ENCODE peak calls at places on chromosomes 5 and 9, in four cellular contexts. T, E, G and Q are unnamed samples.

GRCh38 chr9:70600479-70600878 is 186.0 kb upstream of the KLF9 start:
- DNase-seq in E (no peak), G (no peak), T (peak; percentile 52), Q (no peak)

GRCh38 chr5:95817430-95817829 is 5.1 kb downstream of the GLRX start:
- DNase-seq in G (no peak), E (peak; percentile 81), T (no peak), Q (no peak)

GRCh38 chr5:157823655-157824054 is 35.3 kb downstream of the CLINT1 start:
- DNase-seq in G (no peak), E (no peak), T (no peak), Q (no peak)

GRCh38 chr5:173452098-173452497 is 123.9 kb upstream of the STC2 start:
- DNase-seq in E (no peak), G (no peak), T (peak; percentile 85), Q (no peak)

GRCh38 chr9:81683704-81684103 is 5.6 kb downstream of the TLE1 start:
- DNase-seq in E (no peak), G (no peak), T (no peak), Q (no peak)

GRCh38 chr9:123350590-123351310 is 5.2 kb upstream of the CRB2 start:
- DNase-seq in E (peak; percentile 48), G (no peak), T (no peak), Q (no peak)

GRCh38 chr5:137304227-137304874 is 194.8 kb downstream of the SPOCK1 start:
- DNase-seq in E (no peak), T (no peak), G (no peak), Q (no peak)

GRCh38 chr5:77180167-77181081 is 30.1 kb upstream of the PDE8B start:
- DNase-seq in G (no peak), E (no peak), T (no peak), Q (no peak)

GRCh38 chr5:10854526-10855277 is 93.7 kb upstream of the DAP start:
- DNase-seq in E (no peak), G (no peak), T (peak; percentile 7), Q (no peak)

GRCh38 chr9:96245399-96245798 is 56.6 kb downstream of the HSD17B3 start:
- DNase-seq in E (no peak), T (no peak), G (no peak), Q (no peak)

GRCh38 chr9:69549310-69550202 is 122.6 kb downstream of the APBA1 start:
- DNase-seq in E (peak; percentile 59), G (peak; percentile 19), T (peak; percentile 42), Q (no peak)

GRCh38 chr5:157322581-157322980 is 56.7 kb downstream of the CYFIP2 start:
- DNase-seq in T (no peak), G (no peak), E (no peak), Q (no peak)

GRCh38 chr5:27494845-27495244 is 456.5 kb upstream of the CDH9 start:
- DNase-seq in E (no peak), T (no peak), G (no peak), Q (no peak)

GRCh38 chr5:87361536-87362213 is 51.1 kb downstream of the CCNH start:
- DNase-seq in E (no peak), T (peak; percentile 55), G (no peak), Q (no peak)

GRCh38 chr5:116650544-116650943 is 75.9 kb upstream of the SEMA6A start:
- DNase-seq in E (no peak), G (no peak), T (no peak), Q (no peak)

GRCh38 chr9:136991993-136992818 is at the start of gene PAXX:
- DNase-seq in E (peak; percentile 85), T (peak; percentile 87), G (peak; percentile 99), Q (peak; percentile 89)

GRCh38 chr9:129225815-129226214 is 47.8 kb upstream of the IER5L start:
- DNase-seq in G (no peak), T (peak; percentile 51), E (no peak), Q (no peak)

GRCh38 chr9:109010676-109011655 is 2.3 kb downstream of the CTNNAL1 start:
- DNase-seq in T (peak; percentile 64), G (no peak), E (peak; percentile 56), Q (peak; percentile 43)

GRCh38 chr9:16625106-16625505 is 245.4 kb downstream of the BNC2 start:
- DNase-seq in T (no peak), E (no peak), G (no peak), Q (no peak)

GRCh38 chr9:133558191-133559126 is 24.0 kb downstream of the ADAMTSL2 start:
- DNase-seq in T (peak; percentile 43), E (peak; percentile 38), G (peak; percentile 75), Q (no peak)

GRCh38 chr5:19240150-19240549 is 747.9 kb downstream of the CDH18 start:
- DNase-seq in E (peak; percentile 51), G (no peak), T (no peak), Q (no peak)

GRCh38 chr5:72543365-72543764 is 36.2 kb upstream of the ZNF366 start:
- DNase-seq in T (peak; percentile 95), G (no peak), E (no peak), Q (no peak)

GRCh38 chr9:133972041-133972970 is 19.8 kb downstream of the VAV2 start:
- DNase-seq in E (no peak), T (no peak), G (no peak), Q (no peak)

GRCh38 chr9:98994226-98995058 is 50.7 kb downstream of the COL15A1 start:
- DNase-seq in G (no peak), T (no peak), E (no peak), Q (no peak)

GRCh38 chr9:136206602-136207333 is 1.8 kb upstream of the LHX3 start:
- DNase-seq in E (no peak), T (no peak), G (no peak), Q (no peak)

GRCh38 chr9:13750061-13750460 is 470.6 kb upstream of the MPDZ start:
- DNase-seq in E (peak; percentile 95), T (no peak), G (no peak), Q (no peak)

GRCh38 chr9:14061921-14062320 is 252.0 kb downstream of the NFIB start:
- DNase-seq in G (no peak), T (no peak), E (no peak), Q (no peak)

GRCh38 chr9:122912964-122913673 is at the start of gene ZBTB6:
- DNase-seq in T (peak; percentile 80), G (peak; percentile 61), E (peak; percentile 86), Q (peak; percentile 52)

GRCh38 chr9:95189230-95190098 is 128.0 kb downstream of the FANCC start:
- DNase-seq in E (no peak), G (no peak), T (peak; percentile 80), Q (no peak)

GRCh38 chr5:81140461-81140860 is 92.7 kb upstream of the CKMT2 start:
- DNase-seq in G (no peak), T (no peak), E (no peak), Q (no peak)

GRCh38 chr9:2159521-2160417 is 144.6 kb downstream of the SMARCA2 start:
- DNase-seq in E (no peak), T (peak; percentile 8), G (no peak), Q (no peak)

GRCh38 chr9:101421653-101422065 is 13.9 kb downstream of the ALDOB start:
- DNase-seq in E (no peak), T (no peak), G (no peak), Q (no peak)

GRCh38 chr5:135423158-135423925 is 23.8 kb downstream of the DCANP1 start:
- DNase-seq in T (no peak), E (no peak), G (no peak), Q (no peak)

GRCh38 chr9:135907006-135907434 is 326 bp downstream of the CAMSAP1 start:
- DNase-seq in G (no peak), T (peak; percentile 26), E (peak; percentile 38), Q (no peak)

GRCh38 chr5:173618927-173619519 is 2.6 kb upstream of the BOD1 start:
- DNase-seq in G (peak; percentile 28), T (no peak), E (peak; percentile 53), Q (no peak)

GRCh38 chr9:649128-650074 is 192.1 kb upstream of the DMRT1 start:
- DNase-seq in E (peak; percentile 15), G (no peak), T (peak; percentile 6), Q (no peak)